ENCODE peak calls at places on chromosome X, in four cellular contexts. S is A549, N is HepG2, B is K562. P is an unnamed sample.

GRCh38 chrX:23901065-23901464 is 6.7 kb downstream of the APOO start:
- DNase-seq in S (peak), B (no peak), N (peak), P (no peak)

GRCh38 chrX:129665916-129666644 is 11.3 kb upstream of the APLN start:
- DNase-seq in B (no peak), S (peak), N (no peak), P (no peak)

GRCh38 chrX:37380920-37381319 is 31.8 kb downstream of the PRRG1 start:
- DNase-seq in N (peak), S (peak), B (peak), P (no peak)

GRCh38 chrX:13938053-13938765 is 91.5 kb downstream of the GEMIN8 start:
- DNase-seq in S (peak), B (no peak), N (no peak), P (peak)

GRCh38 chrX:23616361-23616760 is 50.9 kb upstream of the PRDX4 start:
- DNase-seq in N (peak), B (peak), S (peak), P (no peak)

GRCh38 chrX:119398974-119399771 is at the start of gene SLC25A43:
- DNase-seq in B (peak), S (peak), N (no peak), P (peak)

GRCh38 chrX:69128573-69128972 is 36.7 kb downstream of the PJA1 start:
- DNase-seq in B (no peak), S (no peak), N (no peak), P (peak)

GRCh38 chrX:30680618-30681017 is 27.4 kb downstream of the GK start:
- DNase-seq in B (peak), S (no peak), N (no peak), P (no peak)

GRCh38 chrX:23742693-23743622 is at the start of gene ACOT9:
- DNase-seq in S (peak), B (peak), N (peak), P (peak)

GRCh38 chrX:131305926-131306325 is 16.8 kb upstream of the IGSF1 start:
- DNase-seq in S (no peak), N (no peak), B (no peak), P (no peak)

GRCh38 chrX:110346681-110347080 is 12.0 kb upstream of the RTL9 start:
- DNase-seq in S (no peak), B (peak), N (no peak), P (peak)

GRCh38 chrX:38233891-38234807 is 13.5 kb upstream of the SRPX start:
- DNase-seq in N (no peak), S (peak), B (no peak), P (no peak)

GRCh38 chrX:37302569-37302968 is 46.6 kb upstream of the PRRG1 start:
- DNase-seq in N (peak), S (no peak), B (peak), P (peak)

GRCh38 chrX:136063340-136064079 is 78.3 kb downstream of the SLC9A6 start:
- DNase-seq in S (no peak), N (no peak), B (no peak), P (no peak)

GRCh38 chrX:4735299-4735698 is 1021.9 kb upstream of the PRKX start:
- DNase-seq in S (no peak), N (no peak), B (no peak), P (no peak)

GRCh38 chrX:23919706-23920320 is 12.0 kb downstream of the CXorf58 start:
- DNase-seq in S (no peak), N (peak), B (no peak), P (peak)

GRCh38 chrX:68415289-68415688 is 18.0 kb downstream of the OPHN1 start:
- DNase-seq in S (no peak), N (no peak), B (no peak), P (no peak)

GRCh38 chrX:22686138-22686541 is 313.6 kb upstream of the DDX53 start:
- DNase-seq in B (no peak), N (no peak), S (no peak), P (peak)

GRCh38 chrX:76643590-76643989 is 216.1 kb downstream of the MAGEE1 start:
- DNase-seq in S (no peak), N (no peak), B (no peak), P (no peak)

GRCh38 chrX:17654116-17654515 is 83.2 kb upstream of the SCML1 start:
- DNase-seq in N (no peak), S (no peak), B (no peak), P (no peak)

GRCh38 chrX:102840871-102841705 is 96.0 kb upstream of the RAB40AL start:
- DNase-seq in S (peak), B (peak), N (no peak), P (no peak)

GRCh38 chrX:31572396-31572795 is 500.6 kb upstream of the FTHL17 start:
- DNase-seq in B (no peak), N (no peak), S (no peak), P (no peak)

GRCh38 chrX:100076031-100076430 is 334.0 kb downstream of the PCDH19 start:
- DNase-seq in N (no peak), B (no peak), S (no peak), P (no peak)

GRCh38 chrX:45596190-45596808 is 395.6 kb upstream of the DIPK2B start:
- DNase-seq in N (no peak), S (no peak), B (no peak), P (no peak)

GRCh38 chrX:110218591-110218990 is 99.3 kb downstream of the AMMECR1 start:
- DNase-seq in S (peak), B (no peak), N (no peak), P (no peak)

GRCh38 chrX:123771449-123772064 is 38.7 kb upstream of the THOC2 start:
- DNase-seq in S (peak), B (no peak), N (peak), P (no peak)

GRCh38 chrX:109684136-109684535 is 48.9 kb downstream of the ACSL4 start:
- DNase-seq in N (no peak), B (no peak), S (no peak), P (no peak)

GRCh38 chrX:65537229-65537628 is 2.6 kb upstream of the LAS1L start:
- DNase-seq in N (no peak), S (no peak), B (no peak), P (no peak)

GRCh38 chrX:9374537-9374936 is 90.3 kb upstream of the TBL1X start:
- DNase-seq in N (no peak), B (no peak), S (no peak), P (no peak)

GRCh38 chrX:103360916-103361315 is 4.6 kb downstream of the TCEAL9 start:
- DNase-seq in N (no peak), S (no peak), B (no peak), P (no peak)

GRCh38 chrX:44101300-44101699 is 128.1 kb upstream of the NDP start:
- DNase-seq in B (no peak), S (no peak), N (no peak), P (no peak)

GRCh38 chrX:45711231-45711630 is 510.6 kb upstream of the DIPK2B start:
- DNase-seq in S (no peak), B (no peak), N (no peak), P (no peak)

GRCh38 chrX:103886624-103887023 is 54.6 kb upstream of the RAB9B start:
- DNase-seq in N (no peak), B (no peak), S (no peak), P (no peak)

GRCh38 chrX:80751456-80751855 is 58.2 kb downstream of the BRWD3 start:
- DNase-seq in S (no peak), N (no peak), B (no peak), P (no peak)

GRCh38 chrX:11667286-11667685 is 1.6 kb upstream of the ARHGAP6 start:
- DNase-seq in B (no peak), N (no peak), S (no peak), P (no peak)

GRCh38 chrX:11663875-11664210 is 1.9 kb downstream of the ARHGAP6 start:
- DNase-seq in S (peak), B (no peak), N (no peak), P (peak)

GRCh38 chrX:11664211-11664888 is 1.4 kb downstream of the ARHGAP6 start:
- DNase-seq in B (no peak), N (no peak), S (no peak), P (peak)

GRCh38 chrX:11666180-11666579 is 460 bp upstream of the ARHGAP6 start:
- DNase-seq in S (no peak), N (no peak), B (no peak), P (peak)

DNA sequence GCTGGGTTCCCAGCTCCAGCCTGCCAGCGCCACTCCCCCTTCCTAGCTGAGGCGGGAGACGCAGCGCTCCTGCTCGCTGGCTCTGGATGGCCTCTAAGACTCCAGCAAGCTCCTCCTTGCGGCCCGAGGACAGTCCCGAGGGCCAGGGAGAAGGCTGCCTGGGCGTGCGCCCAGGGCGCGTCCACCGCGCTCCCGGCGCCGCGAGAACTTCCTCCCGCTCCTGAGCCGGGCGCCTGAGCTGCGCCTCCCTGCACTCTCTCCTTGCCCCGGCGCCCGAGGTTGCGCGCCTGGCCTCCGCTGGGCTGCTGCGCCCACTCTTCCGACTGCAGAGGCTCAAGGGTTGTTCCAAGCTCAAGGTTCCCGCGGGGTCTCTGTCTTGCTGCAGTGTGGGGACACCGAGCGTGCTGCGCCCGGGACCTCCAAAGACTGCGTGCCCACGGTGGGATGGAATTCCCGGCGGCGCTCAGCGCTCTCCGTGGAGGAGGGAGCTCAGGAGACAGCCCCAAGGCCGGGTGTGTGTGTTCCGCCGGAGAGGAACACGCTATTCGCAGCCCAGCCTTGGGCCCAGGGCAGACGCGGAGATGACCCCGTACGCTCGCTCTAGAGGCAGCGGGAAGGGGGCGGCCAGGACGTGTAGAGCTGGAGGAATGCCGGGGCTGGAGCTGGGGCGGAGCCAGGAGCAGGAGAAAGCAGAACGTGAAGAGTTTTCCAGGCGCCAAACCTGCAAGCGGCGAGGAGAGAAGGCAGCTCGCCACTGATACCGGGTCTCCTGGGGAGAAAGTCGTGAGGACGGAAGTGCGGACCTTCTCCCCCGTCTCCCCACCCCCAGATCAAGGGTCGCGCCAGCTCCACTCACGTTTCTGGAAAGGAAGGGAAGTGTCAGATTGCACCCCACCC is at the start of gene ARHGAP6:
- DNase-seq in B (no peak), N (no peak), S (peak), P (peak)
- TF ChIP-seq JUN in B (no peak), N (no peak), S (no peak), P (no peak)

DNA sequence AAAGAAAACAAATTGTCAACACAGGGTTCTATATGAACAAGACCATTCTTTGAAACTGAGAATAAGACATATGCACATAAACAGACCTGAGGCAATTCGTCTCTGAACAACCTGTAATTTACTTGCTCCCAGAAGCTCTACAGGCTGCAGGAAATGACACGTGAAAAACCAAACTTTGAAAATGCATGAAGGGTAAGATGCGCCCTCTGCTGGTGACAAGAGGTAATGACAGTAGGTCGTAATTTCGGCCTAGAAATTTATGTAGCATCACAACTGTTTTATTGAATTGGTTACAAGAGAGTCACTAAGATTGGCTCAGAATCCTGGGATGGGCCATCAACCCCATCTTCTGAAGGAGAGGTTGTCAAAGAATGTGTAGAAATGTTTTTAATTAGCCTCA is 276.5 kb downstream of the PPP4R3C start:
- DNase-seq in S (peak), N (peak), B (peak), P (peak)
- TF ChIP-seq JUN in S (no peak), N (no peak), B (no peak), P (no peak)

GRCh38 chrX:153821066-153821465 is 9.3 kb downstream of the PDZD4 start:
- DNase-seq in N (no peak), S (no peak), B (no peak), P (no peak)
- TF ChIP-seq JUN in N (no peak), S (no peak), B (no peak), P (no peak)

GRCh38 chrX:105553118-105553517 is 269.2 kb upstream of the NRK start:
- DNase-seq in N (no peak), S (no peak), B (no peak), P (no peak)
- TF ChIP-seq JUN in N (no peak), S (no peak), B (no peak), P (no peak)

GRCh38 chrX:117689956-117690355 is 426.7 kb downstream of the KLHL13 start:
- DNase-seq in S (no peak), B (no peak), N (no peak), P (no peak)
- TF ChIP-seq JUN in S (no peak), B (no peak), N (no peak), P (no peak)

DNA sequence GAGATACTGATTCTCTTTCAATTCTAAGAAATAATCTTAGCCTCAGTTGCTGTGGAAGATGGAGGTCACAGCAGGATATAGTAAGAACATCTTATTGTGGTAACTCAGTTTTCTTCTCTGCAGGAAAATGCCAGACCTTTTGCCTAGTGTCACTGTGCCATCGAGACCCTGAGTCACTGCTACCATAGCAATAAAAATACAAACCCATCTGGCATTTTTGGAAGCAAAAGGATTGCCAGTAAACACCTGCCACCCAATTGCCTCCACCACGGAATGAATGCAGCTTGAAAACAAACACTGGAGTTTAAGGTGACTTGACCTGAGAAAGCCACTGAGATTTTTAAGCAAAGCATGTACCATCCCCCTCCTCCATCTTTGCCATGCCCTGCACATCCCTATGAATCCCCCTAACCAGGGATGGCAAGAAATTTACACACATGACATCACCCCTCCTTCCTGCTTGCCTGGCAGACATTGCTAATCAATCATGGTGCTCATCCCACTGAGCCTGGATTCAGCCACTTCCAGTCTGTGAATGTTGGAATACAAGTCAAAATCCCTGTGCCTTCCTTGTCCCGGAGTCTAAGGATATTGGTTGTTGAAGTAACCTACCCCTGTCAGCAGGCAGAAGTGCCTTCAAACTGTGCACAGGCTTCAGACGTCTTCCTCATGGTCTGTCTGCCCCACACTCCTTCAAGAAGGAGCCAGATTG is 59.6 kb upstream of the MAMLD1 start:
- DNase-seq in S (no peak), B (no peak), N (no peak), P (no peak)
- TF ChIP-seq JUN in S (no peak), B (no peak), N (no peak), P (no peak)